ENCODE peak calls at places on chromosomes 7 and 10, in nine cellular contexts. W is PC-3, L is neural progenitor cell, V is fibroblast of lung, F is HCT116, Y is GM23338, C is OCI-LY7, R is endothelial cell of umbilical vein, Q is MM.1S. S is an unnamed sample.
A peak's percentile ranks its signal among the peaks of the same experiment; 100 is the strongest.

GRCh38 chr10:132539894-132540293 is 2.3 kb downstream of the INPP5A start:
- DNase-seq in L (no peak), Q (no peak), Y (no peak), R (peak; percentile 54), W (peak; percentile 60), C (no peak), V (peak; percentile 82), F (no peak), S (peak; percentile 93)

GRCh38 chr10:116122126-116122525 is 150.9 kb downstream of the GFRA1 start:
- DNase-seq in L (no peak), R (no peak), V (no peak), Y (no peak), W (no peak), Q (no peak), F (no peak), C (no peak), S (no peak)

GRCh38 chr7:146961617-146962016 is 845.0 kb downstream of the CNTNAP2 start:
- DNase-seq in V (peak; percentile 93), Y (no peak), Q (no peak), W (peak; percentile 57), C (no peak), L (no peak), F (no peak), R (no peak), S (peak; percentile 78)

GRCh38 chr10:52729259-52730104 is 43.1 kb downstream of the MBL2 start:
- DNase-seq in F (peak; percentile 21), Y (peak; percentile 45), Q (peak; percentile 55), V (peak; percentile 25), C (peak; percentile 34), W (peak; percentile 95), R (peak; percentile 66), L (peak; percentile 44), S (no peak)

GRCh38 chr7:113246698-113247097 is 128.3 kb upstream of the SMIM30 start:
- DNase-seq in V (no peak), F (no peak), Y (no peak), Q (no peak), L (no peak), R (no peak), W (no peak), C (no peak), S (no peak)

GRCh38 chr10:51657481-51657880 is 41.9 kb downstream of the CSTF2T start:
- DNase-seq in V (no peak), C (no peak), L (no peak), R (no peak), Q (no peak), F (no peak), W (no peak), Y (no peak), S (no peak)

GRCh38 chr7:11082552-11083213 is 109.0 kb downstream of the PHF14 start:
- DNase-seq in Q (no peak), V (peak; percentile 10), C (no peak), L (peak; percentile 27), Y (no peak), W (no peak), F (no peak), R (no peak), S (no peak)

GRCh38 chr10:47031251-47031952 is 120.2 kb downstream of the PTPN20 start:
- DNase-seq in W (no peak), V (no peak), F (peak; percentile 23), C (peak; percentile 4), Q (no peak), L (peak; percentile 29), R (no peak), Y (peak; percentile 52), S (peak; percentile 79)

GRCh38 chr10:14692344-14693199 is 82.1 kb downstream of the FAM107B start:
- DNase-seq in L (no peak), V (no peak), Q (no peak), R (no peak), C (no peak), F (no peak), W (no peak), Y (no peak), S (no peak)

GRCh38 chr10:103042129-103042528 is 124.0 kb downstream of the CNNM2 start:
- DNase-seq in F (no peak), R (no peak), W (no peak), V (no peak), Y (peak; percentile 57), C (no peak), L (no peak), Q (no peak), S (no peak)

GRCh38 chr7:48301201-48301600 is 129.9 kb downstream of the ABCA13 start:
- DNase-seq in Q (no peak), Y (no peak), C (no peak), W (no peak), V (no peak), R (no peak), L (no peak), F (no peak), S (no peak)

GRCh38 chr10:100810091-100810834 is 64.9 kb downstream of the PAX2 start:
- DNase-seq in Q (no peak), F (no peak), C (no peak), V (no peak), L (no peak), R (no peak), W (no peak), Y (no peak), S (no peak)
- H4K20me1 ChIP-seq in Q (no peaks in the 10 kb centered on the region), F (no peaks in the 10 kb centered on the region), C (no peaks in the 10 kb centered on the region), V (no peaks in the 10 kb centered on the region), L (peaks cover 43% of the 10 kb centered on the region), R (no peaks in the 10 kb centered on the region), W (no peaks in the 10 kb centered on the region), Y (no peaks in the 10 kb centered on the region), S (no peaks in the 10 kb centered on the region)

GRCh38 chr10:80204801-80205477 is 398 bp downstream of the ANXA11 start:
- DNase-seq in V (peak; percentile 37), W (peak; percentile 75), Q (peak; percentile 34), F (no peak), R (peak; percentile 21), L (peak; percentile 57), Y (peak; percentile 60), C (peak; percentile 53), S (peak; percentile 89)
- H2AFZ ChIP-seq in V (no peak overlapping the region), W (no peak overlapping the region), Q (peak overlapping the region; percentile 42), F (no peak overlapping the region), R (peak overlapping the region; percentile 83), L (peak overlapping the region; percentile 96), Y (peak overlapping the region; percentile 70), C (peak overlapping the region; percentile 96), S (peak overlapping the region; percentile 3)

GRCh38 chr10:61904711-61905445 is 3.4 kb downstream of the ARID5B start:
- DNase-seq in V (peak; percentile 85), Q (peak; percentile 74), F (no peak), C (peak; percentile 80), L (peak; percentile 16), R (peak; percentile 79), Y (peak; percentile 48), W (peak; percentile 96), S (peak; percentile 94)
- H3K27ac ChIP-seq in V (peak overlapping the region; percentile 42), Q (peak overlapping the region; percentile 98), F (peak overlapping the region; percentile 9), C (peak overlapping the region; percentile 96), L (no peak overlapping the region), R (peak overlapping the region; percentile 59), Y (no peak overlapping the region), W (peak overlapping the region; percentile 52), S (peak overlapping the region; percentile 8)

GRCh38 chr10:112999102-112999501 is 49.1 kb downstream of the TCF7L2 start:
- DNase-seq in Q (no peak), R (no peak), C (no peak), L (no peak), V (no peak), Y (no peak), W (no peak), F (no peak), S (no peak)
- H4K20me1 ChIP-seq in Q (no peaks in the 10 kb centered on the region), R (peaks cover 2% of the 10 kb centered on the region), C (no peaks in the 10 kb centered on the region), L (peaks cover 83% of the 10 kb centered on the region), V (no peaks in the 10 kb centered on the region), Y (peaks cover 95% of the 10 kb centered on the region), W (peaks cover 17% of the 10 kb centered on the region), F (peaks cover 60% of the 10 kb centered on the region), S (peaks cover 58% of the 10 kb centered on the region)

DNA sequence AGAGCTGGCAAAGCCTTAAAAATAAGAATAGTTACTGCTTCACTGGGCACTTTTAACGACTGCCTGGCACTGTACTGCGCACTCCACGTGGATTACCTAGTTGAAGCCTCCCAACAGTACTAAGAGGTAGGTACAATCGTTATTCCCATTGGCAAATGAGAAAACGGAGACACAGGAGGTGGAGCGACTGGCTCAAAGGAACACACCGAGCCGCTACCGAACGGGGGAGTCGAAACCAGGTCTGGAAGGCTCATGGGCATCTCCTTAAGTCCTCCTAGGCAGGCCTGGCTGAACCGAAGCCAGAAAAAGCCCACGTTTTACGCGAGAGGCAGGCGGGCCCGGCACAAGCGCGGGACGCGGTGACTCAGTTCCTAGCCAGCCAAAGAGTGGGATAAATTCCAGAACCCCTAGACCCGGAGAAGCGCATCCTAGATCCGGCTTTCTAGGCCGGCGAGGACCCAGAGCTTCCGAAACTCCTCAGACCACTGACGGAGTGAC is 499 bp downstream of the PDAP1 start:
- DNase-seq in L (peak; percentile 56), Q (no peak), F (no peak), C (peak; percentile 33), W (peak; percentile 53), R (peak; percentile 77), Y (peak; percentile 41), V (peak; percentile 86), S (peak; percentile 97)
- H2AFZ ChIP-seq in L (peak overlapping the region; percentile 75), Q (peak overlapping the region; percentile 83), F (no peak overlapping the region), C (peak overlapping the region; percentile 5), W (peak overlapping the region; percentile 86), R (peak overlapping the region; percentile 4), Y (no peak overlapping the region), V (peak overlapping the region; percentile 58), S (peak overlapping the region; percentile 87)

DNA sequence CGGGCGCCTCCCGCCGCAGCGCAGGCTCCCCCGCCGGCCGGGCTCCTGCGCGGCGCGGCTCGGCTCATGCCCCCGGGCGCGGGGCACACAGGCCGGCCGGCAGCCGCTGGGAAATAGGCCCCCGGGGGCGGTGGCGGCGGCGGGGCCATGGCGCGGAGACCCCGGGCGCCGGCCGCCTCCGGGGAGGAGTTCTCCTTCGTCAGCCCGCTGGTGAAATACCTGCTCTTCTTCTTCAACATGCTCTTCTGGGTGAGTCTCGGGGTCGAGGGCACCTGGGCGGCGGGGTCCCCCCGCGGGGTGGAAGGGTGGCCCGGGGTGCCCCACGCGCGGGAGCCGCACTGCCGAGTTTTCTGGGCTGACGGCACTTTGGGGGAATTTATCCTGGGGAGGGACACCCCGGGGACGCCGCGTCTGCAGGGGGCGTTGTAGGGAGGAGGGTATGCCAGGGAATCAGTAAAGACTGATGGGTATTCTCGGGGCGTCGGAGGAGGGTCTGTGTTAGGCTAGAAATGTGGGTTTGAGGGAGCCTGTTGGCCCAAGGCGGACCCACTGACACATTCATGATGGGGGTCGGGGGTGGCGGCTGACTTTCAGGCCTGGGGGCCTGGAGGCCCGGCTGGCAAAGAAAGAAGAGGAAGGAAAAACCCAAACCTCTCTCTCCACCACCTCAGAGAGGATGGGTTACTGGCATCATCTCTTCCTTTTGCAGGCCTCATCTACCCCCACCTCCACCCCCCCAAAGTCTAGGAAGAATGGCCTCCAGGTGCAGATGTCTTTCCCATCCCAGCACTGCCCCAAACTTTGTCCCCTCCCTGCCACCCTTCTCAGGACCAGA is 544 bp downstream of the TSPAN33 start:
- DNase-seq in R (no peak), L (no peak), W (no peak), F (no peak), C (no peak), Y (peak; percentile 43), V (no peak), Q (no peak), S (no peak)
- H3K27ac ChIP-seq in R (no peak overlapping the region), L (no peak overlapping the region), W (no peak overlapping the region), F (peak overlapping the region; percentile 51), C (peak overlapping the region; percentile 60), Y (no peak overlapping the region), V (no peak overlapping the region), Q (no peak overlapping the region), S (no peak overlapping the region)

GRCh38 chr10:79299397-79300370 is 47.6 kb upstream of the PPIF start:
- DNase-seq in R (no peak), Q (no peak), V (peak; percentile 89), F (no peak), Y (no peak), L (no peak), W (peak; percentile 93), C (no peak), S (peak; percentile 99)
- H4K20me1 ChIP-seq in R (no peaks in the 10 kb centered on the region), Q (no peaks in the 10 kb centered on the region), V (no peaks in the 10 kb centered on the region), F (no peaks in the 10 kb centered on the region), Y (no peaks in the 10 kb centered on the region), L (no peaks in the 10 kb centered on the region), W (no peaks in the 10 kb centered on the region), C (no peaks in the 10 kb centered on the region), S (peaks cover 33% of the 10 kb centered on the region)

S was measured in osteoblast.